ENCODE peak calls at places on chromosome 14, in ten cellular contexts. M is transverse colon, E is spleen, F is gastrocnemius medialis, R is IMR-90, H is heart left ventricle, Y is ovary, O is sigmoid colon, N is right lobe of liver, D is adrenal gland. J is an unnamed sample.

GRCh38 chr14:94227029-94227428 is 52.9 kb downstream of the PPP4R4 start:
- DNase-seq in M (no peak), E (no peak), F (no peak), R (peak), H (no peak), Y (no peak), O (no peak), N (no peak), D (no peak), J (no peak)

GRCh38 chr14:38074091-38074490 is 133.6 kb upstream of the SSTR1 start:
- DNase-seq in M (no peak), E (no peak), F (no peak), R (no peak), H (no peak), Y (no peak), O (no peak), N (no peak), D (no peak), J (no peak)

GRCh38 chr14:52351191-52351560 is 37.1 kb downstream of the PTGER2 start:
- DNase-seq in M (no peak), E (no peak), F (no peak), R (peak), H (no peak), Y (no peak), O (no peak), N (no peak), D (no peak), J (no peak)

GRCh38 chr14:101224356-101225115 is 321.0 kb upstream of the RTL1 start:
- DNase-seq in M (no peak), E (no peak), F (no peak), R (no peak), H (no peak), Y (no peak), O (peak), N (no peak), D (no peak), J (no peak)

GRCh38 chr14:33414041-33414440 is 475.4 kb downstream of the NPAS3 start:
- DNase-seq in M (no peak), E (no peak), F (no peak), R (no peak), H (no peak), Y (no peak), O (no peak), N (no peak), D (no peak), J (no peak)

GRCh38 chr14:58428011-58428807 is 690 bp downstream of the KIAA0586 start:
- DNase-seq in M (peak), E (no peak), F (no peak), R (peak), H (no peak), Y (no peak), O (no peak), N (no peak), D (no peak), J (no peak)

GRCh38 chr14:105797546-105797945 is 271.2 kb downstream of the TMEM121 start:
- DNase-seq in M (no peak), E (no peak), F (no peak), R (no peak), H (no peak), Y (no peak), O (no peak), N (no peak), D (no peak), J (no peak)

GRCh38 chr14:79043194-79043889 is 873.2 kb downstream of the NRXN3 start:
- DNase-seq in M (no peak), E (no peak), F (no peak), R (no peak), H (no peak), Y (no peak), O (no peak), N (no peak), D (no peak), J (no peak)

GRCh38 chr14:94882401-94882800 is 112.5 kb upstream of the GSC start:
- DNase-seq in M (no peak), E (no peak), F (no peak), R (no peak), H (no peak), Y (no peak), O (no peak), N (no peak), D (no peak), J (no peak)

GRCh38 chr14:63492391-63492790 is 50.8 kb downstream of the PPP2R5E start:
- DNase-seq in M (no peak), E (no peak), F (no peak), R (peak), H (no peak), Y (no peak), O (no peak), N (no peak), D (no peak), J (no peak)

GRCh38 chr14:32004300-32004699 is 72.8 kb upstream of the ARHGAP5 start:
- DNase-seq in M (no peak), E (no peak), F (peak), R (no peak), H (no peak), Y (no peak), O (no peak), N (no peak), D (no peak), J (no peak)

GRCh38 chr14:68616255-68616902 is 176.5 kb downstream of the ZFP36L1 start:
- DNase-seq in M (no peak), E (no peak), F (no peak), R (peak), H (no peak), Y (no peak), O (no peak), N (no peak), D (no peak), J (no peak)

GRCh38 chr14:88044782-88045446 is 40.0 kb downstream of the GPR65 start:
- DNase-seq in M (no peak), E (no peak), F (no peak), R (no peak), H (no peak), Y (no peak), O (no peak), N (no peak), D (no peak), J (no peak)

GRCh38 chr14:57943541-57943940 is 77.6 kb upstream of the SLC35F4 start:
- DNase-seq in M (no peak), E (no peak), F (no peak), R (no peak), H (no peak), Y (no peak), O (no peak), N (no peak), D (no peak), J (no peak)

GRCh38 chr14:23445773-23446172 is 10.3 kb upstream of the MYH7 start:
- DNase-seq in M (no peak), E (no peak), F (no peak), R (no peak), H (no peak), Y (no peak), O (no peak), N (no peak), D (no peak), J (no peak)

GRCh38 chr14:101122114-101122854 is 218.8 kb upstream of the RTL1 start:
- DNase-seq in M (no peak), E (no peak), F (no peak), R (no peak), H (no peak), Y (no peak), O (peak), N (no peak), D (peak), J (no peak)

GRCh38 chr14:84234281-84234680 is 1295.7 kb upstream of the FLRT2 start:
- DNase-seq in M (no peak), E (no peak), F (no peak), R (no peak), H (no peak), Y (no peak), O (no peak), N (no peak), D (no peak), J (no peak)

GRCh38 chr14:34251662-34252061 is 210.4 kb downstream of the SPTSSA start:
- DNase-seq in M (no peak), E (no peak), F (no peak), R (no peak), H (no peak), Y (no peak), O (no peak), N (no peak), D (no peak), J (no peak)

GRCh38 chr14:79543966-79544365 is 667.3 kb downstream of the DIO2 start:
- DNase-seq in M (no peak), E (no peak), F (no peak), R (peak), H (no peak), Y (no peak), O (no peak), N (no peak), D (no peak), J (no peak)

GRCh38 chr14:81105378-81105777 is 115.4 kb downstream of the GTF2A1 start:
- DNase-seq in M (no peak), E (no peak), F (no peak), R (no peak), H (no peak), Y (no peak), O (no peak), N (no peak), D (no peak), J (no peak)
- TF ChIP-seq POLR2A in M (no peak), E (no peak), F (no peak), R (no peak), H (no peak), Y (no peak), O (no peak), N (no peak), D (no peak), J (no peak)

GRCh38 chr14:54709867-54710266 is 142.9 kb downstream of the SAMD4A start:
- DNase-seq in M (no peak), E (no peak), F (no peak), R (no peak), H (no peak), Y (no peak), O (no peak), N (no peak), D (no peak), J (no peak)

GRCh38 chr14:54713364-54713763 is 146.4 kb downstream of the SAMD4A start:
- DNase-seq in M (no peak), E (no peak), F (no peak), R (peak), H (no peak), Y (no peak), O (no peak), N (no peak), D (no peak), J (no peak)

GRCh38 chr14:54712371-54712998 is 145.6 kb downstream of the SAMD4A start:
- DNase-seq in M (no peak), E (no peak), F (peak), R (peak), H (peak), Y (no peak), O (no peak), N (no peak), D (no peak), J (no peak)

GRCh38 chr14:54711312-54711711 is 144.4 kb downstream of the SAMD4A start:
- DNase-seq in M (no peak), E (no peak), F (no peak), R (no peak), H (no peak), Y (no peak), O (no peak), N (no peak), D (no peak), J (no peak)

GRCh38 chr14:54711812-54712211 is 144.9 kb downstream of the SAMD4A start:
- DNase-seq in M (no peak), E (no peak), F (no peak), R (no peak), H (peak), Y (no peak), O (no peak), N (no peak), D (no peak), J (no peak)
- H3K4me3 ChIP-seq in M (no peak), E (no peak), F (no peak), R (no peak), H (no peak), Y (no peak), O (no peak), N (no peak), D (no peak), J (no peak)

DNA sequence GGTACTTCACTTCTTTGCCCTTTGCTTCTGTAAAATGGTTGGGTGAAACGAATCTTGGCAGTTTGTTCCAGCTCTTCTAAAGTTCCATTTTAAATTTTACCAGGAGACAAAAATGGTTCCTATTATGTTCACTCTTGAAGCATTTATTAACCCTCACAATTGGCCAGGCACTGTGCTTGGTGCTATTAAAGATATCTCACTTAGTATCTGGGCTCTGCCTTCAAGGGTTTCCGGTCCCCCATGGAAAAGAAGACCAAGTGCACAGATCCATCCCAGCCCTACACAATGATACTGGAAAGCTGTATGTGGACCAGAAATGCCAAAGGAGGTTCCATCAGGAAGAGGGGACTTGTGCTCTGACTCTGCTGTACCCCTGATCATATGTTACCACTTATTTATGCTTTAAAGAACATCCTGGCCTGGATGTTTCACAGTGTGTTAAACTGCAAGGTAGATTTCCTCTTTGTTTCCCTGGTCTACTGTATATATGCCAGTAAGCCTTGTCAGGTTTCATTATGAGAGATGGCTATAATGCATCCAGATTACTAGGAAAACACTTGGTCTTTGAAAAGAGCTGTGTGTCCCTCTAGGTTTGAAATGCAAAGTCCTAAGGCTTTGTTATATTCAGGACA is 154.8 kb downstream of the PRKCH start:
- DNase-seq in M (no peak), E (no peak), F (no peak), R (no peak), H (no peak), Y (no peak), O (no peak), N (no peak), D (no peak), J (no peak)
- H3K27ac ChIP-seq in M (peak), E (peak), F (peak), R (peak), H (peak), Y (peak), O (peak), N (peak), D (peak), J (peak)

GRCh38 chr14:99648385-99648784 is 3.5 kb downstream of the HHIPL1 start:
- DNase-seq in M (no peak), E (no peak), F (no peak), R (no peak), H (no peak), Y (no peak), O (no peak), N (no peak), D (no peak), J (no peak)

GRCh38 chr14:99649219-99649618 is 4.3 kb downstream of the HHIPL1 start:
- DNase-seq in M (no peak), E (no peak), F (no peak), R (peak), H (no peak), Y (no peak), O (no peak), N (no peak), D (no peak), J (no peak)

GRCh38 chr14:99651953-99652746 is 7.2 kb downstream of the HHIPL1 start:
- DNase-seq in M (no peak), E (no peak), F (no peak), R (no peak), H (peak), Y (no peak), O (no peak), N (no peak), D (no peak), J (no peak)

GRCh38 chr14:99649643-99650042 is 4.7 kb downstream of the HHIPL1 start:
- DNase-seq in M (no peak), E (no peak), F (no peak), R (no peak), H (no peak), Y (no peak), O (no peak), N (no peak), D (no peak), J (no peak)

GRCh38 chr14:99650189-99650588 is 5.3 kb downstream of the HHIPL1 start:
- DNase-seq in M (no peak), E (no peak), F (no peak), R (no peak), H (no peak), Y (no peak), O (no peak), N (no peak), D (no peak), J (no peak)
- TF ChIP-seq POLR2A in M (no peak), E (no peak), F (no peak), R (no peak), H (no peak), Y (no peak), O (no peak), N (no peak), D (no peak), J (no peak)

GRCh38 chr14:102927878-102928411 is 5.5 kb downstream of the AMN start:
- DNase-seq in M (peak), E (no peak), F (no peak), R (no peak), H (no peak), Y (no peak), O (no peak), N (peak), D (no peak), J (no peak)
- H3K4me3 ChIP-seq in M (peak), E (peak), F (peak), R (peak), H (peak), Y (peak), O (peak), N (peak), D (no peak), J (peak)